ENCODE peak calls at places on chromosomes 7 and 10, in nine cellular contexts. One of them, this sample, is unnamed.

GRCh38 chr7:139798221-139798620 is 20.4 kb upstream of the HIPK2 start:
- DNase-seq in right atrium auricular region: no peak
- DNase-seq in stimulated activated CD4-positive, alpha-beta T cell treated with anti-CD3 and anti-CD28 coated beads, Interleukin-1b, Interleukin-23, amount 100 ng/mL, for 24 hours: no peak
- DNase-seq in astrocyte of the spinal cord: no peak
- DNase-seq in CMK: no peak
- DNase-seq in activated CD8-positive, alpha-beta memory T cell treated with anti-CD3 and anti-CD28 coated beads for 48 hours: no peak
- DNase-seq in A172: no peak
- DNase-seq in bronchial epithelial cell: peak
- DNase-seq in iPS-NIHi11: no peak
- DNase-seq in this sample: no peak

GRCh38 chr7:150801242-150801945 is 825 bp downstream of the TMEM176A start:
- DNase-seq in bronchial epithelial cell: no peak
- DNase-seq in right atrium auricular region: peak
- DNase-seq in A172: no peak
- DNase-seq in activated CD8-positive, alpha-beta memory T cell treated with anti-CD3 and anti-CD28 coated beads for 48 hours: no peak
- DNase-seq in CMK: no peak
- DNase-seq in iPS-NIHi11: peak
- DNase-seq in astrocyte of the spinal cord: no peak
- DNase-seq in stimulated activated CD4-positive, alpha-beta T cell treated with anti-CD3 and anti-CD28 coated beads, Interleukin-1b, Interleukin-23, amount 100 ng/mL, for 24 hours: no peak
- DNase-seq in this sample: no peak

GRCh38 chr10:79380918-79381775 is 33.9 kb downstream of the PPIF start:
- DNase-seq in iPS-NIHi11: no peak
- DNase-seq in right atrium auricular region: peak
- DNase-seq in astrocyte of the spinal cord: no peak
- DNase-seq in stimulated activated CD4-positive, alpha-beta T cell treated with anti-CD3 and anti-CD28 coated beads, Interleukin-1b, Interleukin-23, amount 100 ng/mL, for 24 hours: no peak
- DNase-seq in A172: peak
- DNase-seq in bronchial epithelial cell: no peak
- DNase-seq in activated CD8-positive, alpha-beta memory T cell treated with anti-CD3 and anti-CD28 coated beads for 48 hours: no peak
- DNase-seq in CMK: no peak
- DNase-seq in this sample: no peak

GRCh38 chr10:132460071-132460470 is 63.1 kb downstream of the PWWP2B start:
- DNase-seq in iPS-NIHi11: no peak
- DNase-seq in astrocyte of the spinal cord: no peak
- DNase-seq in bronchial epithelial cell: no peak
- DNase-seq in stimulated activated CD4-positive, alpha-beta T cell treated with anti-CD3 and anti-CD28 coated beads, Interleukin-1b, Interleukin-23, amount 100 ng/mL, for 24 hours: no peak
- DNase-seq in A172: no peak
- DNase-seq in CMK: no peak
- DNase-seq in right atrium auricular region: no peak
- DNase-seq in activated CD8-positive, alpha-beta memory T cell treated with anti-CD3 and anti-CD28 coated beads for 48 hours: no peak
- DNase-seq in this sample: no peak

GRCh38 chr10:12350167-12350872 is 973 bp downstream of the CAMK1D start:
- DNase-seq in CMK: no peak
- DNase-seq in bronchial epithelial cell: peak
- DNase-seq in astrocyte of the spinal cord: peak
- DNase-seq in iPS-NIHi11: peak
- DNase-seq in stimulated activated CD4-positive, alpha-beta T cell treated with anti-CD3 and anti-CD28 coated beads, Interleukin-1b, Interleukin-23, amount 100 ng/mL, for 24 hours: no peak
- DNase-seq in right atrium auricular region: no peak
- DNase-seq in activated CD8-positive, alpha-beta memory T cell treated with anti-CD3 and anti-CD28 coated beads for 48 hours: no peak
- DNase-seq in A172: peak
- DNase-seq in this sample: no peak

GRCh38 chr10:12965571-12965970 is 35.9 kb downstream of the CCDC3 start:
- DNase-seq in astrocyte of the spinal cord: no peak
- DNase-seq in stimulated activated CD4-positive, alpha-beta T cell treated with anti-CD3 and anti-CD28 coated beads, Interleukin-1b, Interleukin-23, amount 100 ng/mL, for 24 hours: no peak
- DNase-seq in A172: peak
- DNase-seq in right atrium auricular region: no peak
- DNase-seq in activated CD8-positive, alpha-beta memory T cell treated with anti-CD3 and anti-CD28 coated beads for 48 hours: no peak
- DNase-seq in iPS-NIHi11: no peak
- DNase-seq in bronchial epithelial cell: peak
- DNase-seq in CMK: no peak
- DNase-seq in this sample: no peak

GRCh38 chr10:23343591-23344225 is 889 bp downstream of the C10orf67 start:
- DNase-seq in CMK: no peak
- DNase-seq in activated CD8-positive, alpha-beta memory T cell treated with anti-CD3 and anti-CD28 coated beads for 48 hours: no peak
- DNase-seq in astrocyte of the spinal cord: peak
- DNase-seq in A172: no peak
- DNase-seq in right atrium auricular region: no peak
- DNase-seq in iPS-NIHi11: peak
- DNase-seq in stimulated activated CD4-positive, alpha-beta T cell treated with anti-CD3 and anti-CD28 coated beads, Interleukin-1b, Interleukin-23, amount 100 ng/mL, for 24 hours: peak
- DNase-seq in bronchial epithelial cell: no peak
- DNase-seq in this sample: peak

GRCh38 chr7:129569811-129570215 is 41.7 kb upstream of the NRF1 start:
- DNase-seq in stimulated activated CD4-positive, alpha-beta T cell treated with anti-CD3 and anti-CD28 coated beads, Interleukin-1b, Interleukin-23, amount 100 ng/mL, for 24 hours: no peak
- DNase-seq in activated CD8-positive, alpha-beta memory T cell treated with anti-CD3 and anti-CD28 coated beads for 48 hours: no peak
- DNase-seq in CMK: no peak
- DNase-seq in iPS-NIHi11: no peak
- DNase-seq in astrocyte of the spinal cord: peak
- DNase-seq in right atrium auricular region: no peak
- DNase-seq in A172: peak
- DNase-seq in bronchial epithelial cell: peak
- DNase-seq in this sample: no peak

GRCh38 chr10:76456190-76456589 is 1024.8 kb downstream of the LRMDA start:
- DNase-seq in bronchial epithelial cell: peak
- DNase-seq in A172: peak
- DNase-seq in activated CD8-positive, alpha-beta memory T cell treated with anti-CD3 and anti-CD28 coated beads for 48 hours: no peak
- DNase-seq in CMK: no peak
- DNase-seq in right atrium auricular region: peak
- DNase-seq in astrocyte of the spinal cord: peak
- DNase-seq in iPS-NIHi11: no peak
- DNase-seq in stimulated activated CD4-positive, alpha-beta T cell treated with anti-CD3 and anti-CD28 coated beads, Interleukin-1b, Interleukin-23, amount 100 ng/mL, for 24 hours: no peak
- DNase-seq in this sample: no peak

GRCh38 chr10:51706225-51706624 is 6.8 kb upstream of the CSTF2T start:
- DNase-seq in iPS-NIHi11: no peak
- DNase-seq in CMK: no peak
- DNase-seq in right atrium auricular region: peak
- DNase-seq in stimulated activated CD4-positive, alpha-beta T cell treated with anti-CD3 and anti-CD28 coated beads, Interleukin-1b, Interleukin-23, amount 100 ng/mL, for 24 hours: no peak
- DNase-seq in activated CD8-positive, alpha-beta memory T cell treated with anti-CD3 and anti-CD28 coated beads for 48 hours: no peak
- DNase-seq in bronchial epithelial cell: no peak
- DNase-seq in A172: no peak
- DNase-seq in astrocyte of the spinal cord: peak
- DNase-seq in this sample: no peak

This sample was measured in substantia nigra.